ENCODE peak calls at places on chromosomes 13 and 19, in six cellular contexts. V, X, T, M, R and A are unnamed samples.

GRCh38 chr19:47157455-47158321 is 27.1 kb downstream of the SAE1 start:
- DNase-seq in V (peak; percentile 24), R (peak; percentile 46), X (peak; percentile 62), M (no peak), T (peak; percentile 96), A (no peak)

GRCh38 chr13:61294467-61295186 is 121.0 kb downstream of the PCDH20 start:
- DNase-seq in V (no peak), M (no peak), R (no peak), X (no peak), T (no peak), A (no peak)

GRCh38 chr13:98581971-98582702 is 5.2 kb upstream of the STK24 start:
- DNase-seq in R (no peak), V (no peak), T (no peak), X (no peak), M (no peak), A (no peak)

GRCh38 chr13:34413538-34414210 is 528.4 kb upstream of the NBEA start:
- DNase-seq in X (no peak), R (no peak), T (no peak), M (no peak), V (no peak), A (no peak)

GRCh38 chr13:34730966-34731365 is 211.1 kb upstream of the NBEA start:
- DNase-seq in R (no peak), V (no peak), X (no peak), M (no peak), T (no peak), A (no peak)

GRCh38 chr13:53141336-53141735 is 112.7 kb downstream of the OLFM4 start:
- DNase-seq in M (no peak), X (no peak), R (no peak), V (no peak), T (no peak), A (no peak)

GRCh38 chr13:44198826-44199225 is 174.8 kb upstream of the SERP2 start:
- DNase-seq in V (no peak), T (no peak), R (no peak), X (no peak), M (no peak), A (no peak)

GRCh38 chr13:59279024-59279423 is 884.7 kb downstream of the DIAPH3 start:
- DNase-seq in T (no peak), M (no peak), X (no peak), V (no peak), R (no peak), A (no peak)

GRCh38 chr13:109130093-109130835 is 500.9 kb downstream of the MYO16 start:
- DNase-seq in V (no peak), T (no peak), R (no peak), X (no peak), M (no peak), A (no peak)

GRCh38 chr19:50331187-50332013 is 2.2 kb upstream of the KCNC3 start:
- DNase-seq in M (peak; percentile 56), T (peak; percentile 94), V (no peak), R (no peak), X (no peak), A (peak; percentile 21)

GRCh38 chr19:48795055-48795854 is 15.6 kb downstream of the BCAT2 start:
- DNase-seq in R (peak; percentile 94), V (peak; percentile 90), M (peak; percentile 95), T (peak; percentile 98), X (peak; percentile 95), A (peak; percentile 95)

GRCh38 chr19:34365463-34366401 is 736 bp downstream of the GPI start:
- DNase-seq in T (peak; percentile 47), R (peak; percentile 80), X (peak; percentile 71), V (no peak), M (peak; percentile 68), A (peak; percentile 45)

GRCh38 chr19:3129112-3129511 is 6.7 kb upstream of the GNA15 start:
- DNase-seq in X (peak; percentile 9), V (peak; percentile 54), T (peak; percentile 55), M (peak; percentile 57), R (no peak), A (no peak)

GRCh38 chr19:56321981-56322558 is 7.4 kb upstream of the ZSCAN5A start:
- DNase-seq in M (peak; percentile 69), X (no peak), V (no peak), T (no peak), R (no peak), A (no peak)

GRCh38 chr19:16117594-16118033 is 5.9 kb downstream of the RAB8A start:
- DNase-seq in X (no peak), R (no peak), M (no peak), V (no peak), T (peak; percentile 59), A (peak; percentile 36)

GRCh38 chr19:35519291-35519690 is 5.8 kb upstream of the DMKN start:
- DNase-seq in M (no peak), V (no peak), R (no peak), T (no peak), X (no peak), A (no peak)

GRCh38 chr19:29810504-29810871 is 1.3 kb upstream of the CCNE1 start:
- DNase-seq in M (peak; percentile 77), R (no peak), T (no peak), X (no peak), V (peak; percentile 21), A (no peak)

GRCh38 chr13:35984776-35985453 is 146.3 kb downstream of the DCLK1 start:
- DNase-seq in V (no peak), T (peak; percentile 78), X (no peak), M (no peak), R (no peak), A (no peak)

GRCh38 chr13:90868321-90868920 is 479.1 kb upstream of the MIR17HG start:
- DNase-seq in T (peak; percentile 48), M (peak; percentile 66), X (peak; percentile 18), R (no peak), V (peak; percentile 44), A (no peak)

GRCh38 chr13:113928701-113929627 is 44.9 kb downstream of the C13orf46 start:
- DNase-seq in R (peak; percentile 63), M (no peak), X (peak; percentile 97), T (no peak), V (peak; percentile 93), A (peak; percentile 92)
- H3K27ac ChIP-seq in R (no peak overlapping the region), M (no peak overlapping the region), X (peak overlapping the region; percentile 73), T (no peak overlapping the region), V (peak overlapping the region; percentile 50), A (peak overlapping the region; percentile 86)

DNA sequence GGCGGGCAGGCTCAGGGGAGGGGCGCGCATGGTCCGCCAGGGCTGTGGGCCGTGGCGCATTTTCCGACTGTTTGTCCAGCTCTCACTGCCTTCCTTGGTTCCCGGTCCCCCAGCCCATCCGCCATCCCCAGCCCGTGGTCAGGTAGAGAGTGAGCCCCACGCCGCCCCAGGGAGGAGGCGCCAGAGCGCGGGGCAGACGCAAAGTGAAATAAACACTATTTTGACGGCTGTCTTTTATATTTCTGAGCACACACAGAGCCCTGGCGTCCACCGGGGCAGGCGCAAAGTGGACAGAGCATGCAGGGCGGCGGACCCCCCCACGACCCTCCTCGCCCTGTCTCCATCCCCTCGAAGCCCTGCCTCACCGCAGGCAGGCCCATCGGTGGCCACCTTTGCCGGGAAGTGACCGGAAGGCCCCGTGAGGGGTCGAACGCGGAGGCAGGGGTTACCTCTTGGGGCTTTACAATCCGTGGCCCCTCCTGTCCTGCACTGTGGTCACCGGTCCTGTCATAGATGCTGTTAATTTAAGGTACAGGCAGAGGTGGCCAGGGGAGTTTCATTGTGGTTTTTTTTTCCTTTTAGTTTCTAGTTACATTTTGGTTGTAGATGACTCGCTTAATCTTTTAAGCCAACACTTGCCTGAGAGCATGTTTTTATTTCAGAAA is 13.2 kb downstream of the COMP start:
- DNase-seq in R (no peak), X (no peak), T (no peak), V (no peak), M (no peak), A (no peak)
- H3K4me3 ChIP-seq in R (no peak overlapping the region), X (no peak overlapping the region), T (no peak overlapping the region), V (no peak overlapping the region), M (no peak overlapping the region), A (no peak overlapping the region)

GRCh38 chr19:850979-851335 is 1.1 kb upstream of the ELANE start:
- DNase-seq in X (no peak), R (no peak), M (no peak), V (no peak), T (no peak), A (no peak)

GRCh38 chr19:853014-853553 is 981 bp downstream of the ELANE start:
- DNase-seq in X (peak; percentile 18), M (no peak), R (no peak), T (no peak), V (no peak), A (no peak)

GRCh38 chr19:850221-850978 is 1.7 kb upstream of the ELANE start:
- DNase-seq in X (peak; percentile 94), R (peak; percentile 93), M (peak; percentile 51), V (peak; percentile 94), T (peak; percentile 65), A (peak; percentile 92)

GRCh38 chr19:854549-854948 is 2.4 kb downstream of the ELANE start:
- DNase-seq in X (no peak), V (no peak), R (no peak), M (no peak), T (no peak), A (no peak)

GRCh38 chr19:852136-853013 is at the start of gene ELANE:
- DNase-seq in T (no peak), M (no peak), R (no peak), X (peak; percentile 23), V (no peak), A (peak; percentile 23)
- H3K27ac ChIP-seq in T (no peak within 1 kb of the TSS), M (no peak within 1 kb of the TSS), R (no peak within 1 kb of the TSS), X (peak within 1 kb of the TSS; percentile 70), V (peak within 1 kb of the TSS; percentile 58), A (no peak within 1 kb of the TSS)

DNA sequence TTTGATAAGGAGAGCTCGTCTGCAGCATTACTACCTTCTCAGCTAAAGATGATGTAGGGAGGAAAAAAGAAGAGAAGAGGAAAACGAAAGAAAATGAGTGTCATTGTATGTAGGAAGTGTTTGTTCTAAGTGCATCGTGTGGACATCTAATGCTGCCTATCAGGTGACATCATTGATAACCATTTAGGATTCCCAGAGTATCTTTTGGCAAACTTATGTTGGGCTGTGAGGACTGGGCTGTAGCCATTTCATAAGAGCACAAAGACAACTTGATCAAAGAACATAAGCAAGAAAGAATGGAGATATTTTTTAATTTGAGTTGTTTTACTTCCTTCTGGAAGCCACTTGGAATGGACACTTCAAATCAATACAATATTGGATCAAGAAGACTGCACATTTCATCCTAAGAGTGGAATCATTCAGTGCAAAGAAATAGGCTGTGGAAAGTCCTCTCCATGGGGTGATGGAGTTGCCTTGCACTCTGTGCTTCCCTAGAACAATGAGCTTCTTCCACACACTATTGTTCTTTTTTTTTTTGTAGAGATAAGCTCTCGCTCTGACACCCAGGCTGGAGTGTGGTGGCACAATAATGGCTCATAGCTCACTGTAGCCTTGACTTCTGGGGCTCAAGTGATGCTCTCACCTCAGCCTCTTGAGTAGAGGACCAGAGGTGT is 52.4 kb upstream of the UBL3 start:
- DNase-seq in X (no peak), T (no peak), M (no peak), V (no peak), R (no peak), A (no peak)
- H3K4me3 ChIP-seq in X (no peak overlapping the region), T (no peak overlapping the region), M (no peak overlapping the region), V (no peak overlapping the region), R (no peak overlapping the region), A (no peak overlapping the region)